ENCODE peak calls at places on chromosomes 3 and 15, in eight cellular contexts. L, S, G, K, V, E, A and T are unnamed samples.
A peak's percentile ranks its signal among the peaks of the same experiment; 100 is the strongest.

GRCh38 chr3:5298453-5298852 is 110.9 kb downstream of the EDEM1 start:
- DNase-seq in L (no peak), S (no peak), G (no peak), K (peak; percentile 66), V (no peak), E (no peak), A (no peak), T (no peak)

GRCh38 chr3:157786618-157787017 is 283.4 kb upstream of the VEPH1 start:
- DNase-seq in L (no peak), S (no peak), G (no peak), K (no peak), V (no peak), E (no peak), A (no peak), T (no peak)

GRCh38 chr3:189588061-189588817 is 43.0 kb upstream of the TP63 start:
- DNase-seq in L (no peak), S (no peak), G (no peak), K (no peak), V (peak; percentile 43), E (no peak), A (no peak), T (no peak)

GRCh38 chr3:24138876-24139256 is 193.8 kb downstream of the NR1D2 start:
- DNase-seq in L (no peak), S (no peak), G (no peak), K (no peak), V (no peak), E (no peak), A (no peak), T (no peak)

GRCh38 chr15:29143909-29144308 is 125.7 kb downstream of the NSMCE3 start:
- DNase-seq in L (no peak), S (no peak), G (no peak), K (no peak), V (peak; percentile 83), E (no peak), A (no peak), T (no peak)

GRCh38 chr3:49799761-49800160 is at the start of gene CDHR4:
- DNase-seq in L (no peak), S (no peak), G (no peak), K (no peak), V (peak; percentile 45), E (no peak), A (no peak), T (no peak)

GRCh38 chr3:150582620-150583019 is 20.5 kb upstream of the SELENOT start:
- DNase-seq in L (no peak), S (no peak), G (no peak), K (peak; percentile 52), V (no peak), E (no peak), A (no peak), T (no peak)

GRCh38 chr15:56736308-56736707 is 3.0 kb upstream of the ZNF280D start:
- DNase-seq in L (no peak), S (no peak), G (no peak), K (no peak), V (peak; percentile 81), E (no peak), A (no peak), T (no peak)

GRCh38 chr3:101179637-101180036 is 140.7 kb downstream of the IMPG2 start:
- DNase-seq in L (no peak), S (no peak), G (no peak), K (no peak), V (no peak), E (no peak), A (no peak), T (no peak)

GRCh38 chr15:40238927-40239591 is at the start of gene PAK6:
- DNase-seq in L (peak; percentile 65), S (peak; percentile 42), G (peak; percentile 81), K (peak; percentile 67), V (peak; percentile 28), E (peak; percentile 46), A (peak; percentile 23), T (no peak)

GRCh38 chr15:46344115-46344749 is 709.4 kb downstream of the SQOR start:
- DNase-seq in L (no peak), S (no peak), G (no peak), K (no peak), V (no peak), E (no peak), A (no peak), T (no peak)

DNA sequence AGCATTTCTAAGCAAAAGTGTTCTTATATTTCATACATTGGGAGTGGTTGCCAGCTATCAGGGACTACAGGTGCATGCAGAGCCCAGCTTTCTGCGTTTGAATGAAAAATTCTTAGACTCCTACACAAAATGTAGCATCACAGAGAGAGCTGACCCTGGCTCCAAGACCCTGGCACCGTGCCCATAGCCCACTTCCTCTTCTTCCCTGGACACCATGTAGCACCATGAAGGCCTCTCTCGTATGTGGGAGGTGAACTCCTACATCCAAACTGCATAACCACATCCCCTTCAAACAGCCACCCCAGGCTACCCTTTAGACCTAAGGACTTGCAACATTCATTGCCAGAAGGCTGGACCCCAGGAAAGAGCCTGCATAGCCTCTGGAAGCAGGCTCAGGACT is 35.8 kb upstream of the ATOSA start:
- DNase-seq in L (no peak), S (no peak), G (no peak), K (no peak), V (no peak), E (no peak), A (no peak), T (no peak)
- TF ChIP-seq CTCF in L (no peak), S (no peak), G (no peak), K (no peak), V (no peak), E (no peak), A (no peak), T (no peak)

GRCh38 chr15:44726568-44727461 is 9.5 kb upstream of the TRIM69 start:
- DNase-seq in L (peak; percentile 84), S (no peak), G (no peak), K (peak; percentile 61), V (peak; percentile 95), E (peak; percentile 78), A (no peak), T (no peak)
- TF ChIP-seq CTCF in L (no peak), S (no peak), G (no peak), K (no peak), V (peak; percentile 29), E (no peak), A (no peak), T (no peak)

DNA sequence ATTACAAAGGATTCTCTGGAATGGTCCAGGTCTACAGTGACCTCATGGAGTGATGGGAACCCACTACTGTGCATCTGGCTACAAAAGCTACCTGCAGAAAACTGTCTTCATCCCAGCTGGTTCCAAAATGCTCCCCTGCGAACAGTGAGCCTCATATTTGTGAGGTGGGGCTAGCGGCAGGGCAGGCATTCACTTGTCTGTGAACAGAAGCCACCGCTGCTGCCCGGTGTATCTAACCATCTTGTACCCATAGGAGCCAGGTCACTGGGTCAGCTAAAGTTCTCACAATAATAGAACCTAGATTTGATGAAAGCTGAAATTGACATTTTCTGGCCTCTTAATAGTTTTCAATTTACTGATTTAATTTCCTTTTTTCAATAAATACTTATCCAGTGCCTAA is 150.7 kb downstream of the KLF13 start:
- DNase-seq in L (no peak), S (no peak), G (no peak), K (no peak), V (no peak), E (no peak), A (no peak), T (no peak)
- TF ChIP-seq CTCF in L (no peak), S (no peak), G (no peak), K (no peak), V (no peak), E (no peak), A (no peak), T (no peak)

DNA sequence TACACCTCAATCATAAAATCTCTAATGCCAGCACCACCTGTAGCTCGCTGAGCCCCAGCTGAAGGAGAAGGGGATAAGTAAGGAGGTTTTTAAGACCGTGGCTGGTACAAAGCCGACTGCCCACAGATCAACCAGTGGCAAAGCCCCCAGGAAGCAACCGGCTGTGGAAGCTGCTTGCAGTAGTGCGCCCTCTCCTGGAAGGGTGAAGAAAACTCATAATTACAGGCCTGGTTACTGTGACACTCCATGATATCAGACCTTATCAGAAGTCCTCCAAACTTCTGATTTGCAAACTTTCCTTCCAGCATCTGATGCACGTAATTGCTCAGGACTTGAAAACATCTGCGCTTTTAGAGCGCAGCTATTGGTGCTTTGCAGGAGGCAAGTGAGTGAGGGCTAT is 63.1 kb upstream of the MCTP2 start:
- DNase-seq in L (peak; percentile 20), S (no peak), G (peak; percentile 11), K (no peak), V (no peak), E (no peak), A (no peak), T (no peak)
- TF ChIP-seq CTCF in L (peak; percentile 54), S (no peak), G (peak; percentile 48), K (no peak), V (no peak), E (peak; percentile 25), A (no peak), T (peak; percentile 24)

DNA sequence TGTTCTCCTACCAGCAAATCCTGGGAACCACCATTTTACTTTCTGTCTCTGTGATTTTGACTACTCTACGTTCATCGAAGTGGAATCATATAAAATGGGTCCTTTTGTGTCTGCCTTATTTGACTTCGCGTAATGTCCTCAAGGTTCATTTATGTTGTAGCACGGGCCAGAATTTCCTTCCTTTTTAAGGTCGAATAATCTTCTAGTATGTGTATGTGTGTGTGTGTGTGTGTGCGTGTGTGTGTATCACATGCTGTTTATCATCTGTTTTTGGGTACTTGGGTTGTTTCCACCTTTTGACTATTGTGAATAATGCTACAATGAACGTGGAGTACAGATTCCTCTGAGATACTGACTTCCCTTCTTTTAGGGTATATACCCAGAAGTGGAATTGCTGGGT is 35.3 kb downstream of the STARD5 start:
- DNase-seq in L (no peak), S (no peak), G (no peak), K (no peak), V (no peak), E (no peak), A (no peak), T (no peak)
- TF ChIP-seq CTCF in L (no peak), S (no peak), G (no peak), K (no peak), V (no peak), E (no peak), A (no peak), T (no peak)

DNA sequence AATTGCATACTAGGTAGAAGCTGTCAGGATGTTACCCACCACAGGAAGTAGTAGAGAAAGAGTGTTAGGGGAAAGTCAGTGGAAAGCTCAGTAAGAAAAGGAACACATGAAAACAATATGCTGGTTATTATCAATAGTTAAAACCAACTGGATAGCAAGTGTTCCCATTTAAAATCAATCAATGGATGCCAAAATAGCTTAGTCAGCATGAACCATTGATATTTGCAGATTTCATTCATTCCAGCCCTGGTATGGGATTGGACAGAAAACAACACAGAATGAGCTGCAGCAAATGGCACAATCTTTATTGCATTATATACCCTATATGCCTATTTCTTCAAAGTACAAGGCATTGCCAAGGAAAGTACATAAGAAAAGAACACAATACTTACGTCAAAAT is 293.7 kb downstream of the EPHA6 start:
- DNase-seq in L (no peak), S (no peak), G (no peak), K (no peak), V (no peak), E (no peak), A (no peak), T (no peak)
- TF ChIP-seq CTCF in L (no peak), S (no peak), G (no peak), K (no peak), V (no peak), E (no peak), A (no peak), T (no peak)

DNA sequence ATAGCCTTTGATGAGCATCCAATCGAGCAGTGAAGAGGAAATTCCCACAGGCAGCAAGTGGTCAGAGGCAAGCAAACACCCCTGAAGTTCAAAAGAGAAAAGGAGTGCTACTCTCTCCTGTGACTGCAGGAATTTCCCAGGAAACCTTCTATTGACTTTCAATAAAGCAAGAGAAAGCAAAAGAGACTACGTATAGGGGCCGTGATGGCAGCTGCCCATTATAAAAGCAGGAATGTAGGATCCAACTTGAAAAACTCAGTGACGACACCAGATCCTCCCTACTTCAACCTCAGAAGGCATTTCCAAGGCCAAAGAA is 53.1 kb upstream of the IP6K2 start:
- DNase-seq in L (no peak), S (no peak), G (no peak), K (no peak), V (no peak), E (no peak), A (no peak), T (no peak)
- TF ChIP-seq CTCF in L (no peak), S (no peak), G (no peak), K (no peak), V (no peak), E (no peak), A (no peak), T (no peak)